ENCODE peak calls at places on chromosomes 6 and 20, in nine cellular contexts. R is ovary, U is upper lobe of right lung, K is H9, Q is right lobe of liver, S is IMR-90, O is neural progenitor cell, I is foreskin keratinocyte, P is fibroblast of lung. H is an unnamed sample. For H3K4me1, the result is how much of the 10 kb centered on the place peaks cover.

GRCh38 chr6:30397697-30398096 is 52.7 kb downstream of the RPP21 start:
- DNase-seq in R (no peak), U (no peak), K (peak), Q (no peak), S (no peak), O (peak), I (no peak), P (no peak), H (no peak)

GRCh38 chr20:37160683-37161082 is 18.4 kb upstream of the RPN2 start:
- DNase-seq in R (no peak), U (no peak), K (no peak), Q (no peak), S (no peak), O (no peak), I (no peak), P (no peak), H (no peak)

GRCh38 chr6:169454204-169454871 is 200.7 kb upstream of the THBS2 start:
- DNase-seq in R (no peak), U (no peak), K (no peak), Q (no peak), S (peak), O (no peak), I (peak), P (peak), H (no peak)

GRCh38 chr6:55963301-55963700 is 87.9 kb upstream of the BMP5 start:
- DNase-seq in R (no peak), U (no peak), K (no peak), Q (no peak), S (no peak), O (no peak), I (peak), P (peak), H (peak)

GRCh38 chr6:127198549-127198948 is 68.1 kb upstream of the RNF146 start:
- DNase-seq in R (no peak), U (no peak), K (no peak), Q (no peak), S (peak), O (no peak), I (no peak), P (peak), H (no peak)

GRCh38 chr6:90895299-90896164 is 308.7 kb upstream of the MAP3K7 start:
- DNase-seq in R (no peak), U (no peak), K (no peak), Q (no peak), S (no peak), O (no peak), I (peak), P (no peak), H (no peak)

GRCh38 chr6:69422474-69422873 is 374.3 kb downstream of the LMBRD1 start:
- DNase-seq in R (no peak), U (no peak), K (no peak), Q (no peak), S (no peak), O (peak), I (no peak), P (no peak), H (no peak)

GRCh38 chr20:18057106-18057993 is at the start of gene OVOL2:
- DNase-seq in R (no peak), U (peak), K (peak), Q (peak), S (no peak), O (peak), I (peak), P (no peak), H (peak)

GRCh38 chr6:89071036-89071435 is 9.5 kb upstream of the PNRC1 start:
- DNase-seq in R (no peak), U (no peak), K (no peak), Q (no peak), S (no peak), O (no peak), I (no peak), P (no peak), H (no peak)

GRCh38 chr6:131635384-131636340 is 1.4 kb upstream of the ENPP3 start:
- DNase-seq in R (no peak), U (no peak), K (no peak), Q (no peak), S (no peak), O (no peak), I (no peak), P (no peak), H (no peak)

GRCh38 chr20:52031206-52031573 is 160.4 kb downstream of the ZFP64 start:
- DNase-seq in R (no peak), U (no peak), K (no peak), Q (no peak), S (peak), O (no peak), I (no peak), P (peak), H (no peak)

GRCh38 chr6:53411451-53411850 is 62.7 kb upstream of the ELOVL5 start:
- DNase-seq in R (no peak), U (no peak), K (no peak), Q (no peak), S (peak), O (peak), I (no peak), P (no peak), H (peak)

GRCh38 chr6:166766769-166767168 is 139.7 kb upstream of the RPS6KA2 start:
- DNase-seq in R (no peak), U (no peak), K (peak), Q (no peak), S (no peak), O (no peak), I (no peak), P (no peak), H (no peak)

GRCh38 chr20:43189614-43190331 is at the start of gene PTPRT:
- DNase-seq in R (no peak), U (no peak), K (no peak), Q (no peak), S (no peak), O (peak), I (no peak), P (no peak), H (no peak)

GRCh38 chr6:167933847-167934246 is 63.6 kb upstream of the KIF25 start:
- DNase-seq in R (no peak), U (no peak), K (no peak), Q (no peak), S (no peak), O (peak), I (no peak), P (no peak), H (no peak)

GRCh38 chr6:107129370-107129925 is 14.1 kb upstream of the BEND3 start:
- DNase-seq in R (no peak), U (no peak), K (no peak), Q (no peak), S (no peak), O (no peak), I (no peak), P (no peak), H (no peak)

GRCh38 chr6:107128577-107128976 is 13.3 kb upstream of the BEND3 start:
- DNase-seq in R (no peak), U (no peak), K (no peak), Q (no peak), S (no peak), O (no peak), I (no peak), P (no peak), H (no peak)

GRCh38 chr6:107128175-107128574 is 12.9 kb upstream of the BEND3 start:
- DNase-seq in R (no peak), U (no peak), K (no peak), Q (no peak), S (peak), O (no peak), I (no peak), P (peak), H (no peak)

DNA sequence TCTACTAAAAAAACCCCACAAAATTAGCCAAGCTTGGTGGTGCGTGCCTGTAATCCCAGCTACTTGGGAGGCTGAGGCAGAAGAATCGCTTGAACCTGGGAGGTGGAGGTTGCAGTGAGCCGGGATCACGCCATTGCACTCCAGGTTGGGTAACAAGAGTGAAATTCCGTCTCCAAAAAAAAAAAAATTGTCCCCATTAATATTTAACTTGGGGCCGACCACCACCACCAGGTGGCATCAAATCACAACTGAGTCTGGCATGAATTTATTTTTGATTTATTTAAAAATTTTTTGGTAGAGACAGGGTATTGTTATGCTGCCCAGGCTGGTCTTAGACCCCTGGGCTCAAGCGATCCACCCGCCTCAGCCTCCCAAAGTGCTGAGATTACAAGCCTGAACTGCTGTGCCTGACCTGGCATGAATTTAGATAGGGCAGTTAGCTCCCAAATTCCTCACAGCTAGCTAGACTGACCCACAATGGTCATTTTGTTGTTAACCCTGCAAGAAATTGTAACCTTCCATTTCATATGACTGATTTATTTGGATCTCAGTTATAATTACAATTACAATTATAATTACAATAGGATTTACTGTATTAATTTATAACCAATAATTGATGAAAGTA is 17.1 kb upstream of the BEND3 start:
- DNase-seq in R (peak), U (no peak), K (no peak), Q (no peak), S (no peak), O (peak), I (no peak), P (peak), H (peak)
- TF ChIP-seq CTCF in R (peak), U (peak), K (peak), Q (peak), S (peak), O (peak), I (peak), P (peak), H (peak)

GRCh38 chr20:19775353-19776201 is 17.5 kb downstream of the RIN2 start:
- DNase-seq in R (no peak), U (no peak), K (no peak), Q (no peak), S (no peak), O (no peak), I (peak), P (no peak), H (peak)
- H3K4me1 ChIP-seq in R (under half), U (under half), K (under half), Q (under half), S (under half), O (under half), I (under half), P (under half), H (under half)

GRCh38 chr20:46683939-46684750 is 5.1 kb downstream of the TP53RK start:
- DNase-seq in R (peak), U (peak), K (peak), Q (no peak), S (peak), O (peak), I (peak), P (peak), H (no peak)

GRCh38 chr20:46689754-46690085 is 476 bp upstream of the TP53RK start:
- DNase-seq in R (no peak), U (no peak), K (no peak), Q (no peak), S (no peak), O (no peak), I (no peak), P (no peak), H (no peak)

GRCh38 chr20:46690219-46691111 is 1.2 kb upstream of the TP53RK start:
- DNase-seq in R (no peak), U (no peak), K (no peak), Q (no peak), S (peak), O (no peak), I (no peak), P (no peak), H (no peak)

GRCh38 chr20:46688151-46689081 is 828 bp downstream of the TP53RK start:
- DNase-seq in R (no peak), U (no peak), K (no peak), Q (no peak), S (peak), O (no peak), I (peak), P (peak), H (peak)

DNA sequence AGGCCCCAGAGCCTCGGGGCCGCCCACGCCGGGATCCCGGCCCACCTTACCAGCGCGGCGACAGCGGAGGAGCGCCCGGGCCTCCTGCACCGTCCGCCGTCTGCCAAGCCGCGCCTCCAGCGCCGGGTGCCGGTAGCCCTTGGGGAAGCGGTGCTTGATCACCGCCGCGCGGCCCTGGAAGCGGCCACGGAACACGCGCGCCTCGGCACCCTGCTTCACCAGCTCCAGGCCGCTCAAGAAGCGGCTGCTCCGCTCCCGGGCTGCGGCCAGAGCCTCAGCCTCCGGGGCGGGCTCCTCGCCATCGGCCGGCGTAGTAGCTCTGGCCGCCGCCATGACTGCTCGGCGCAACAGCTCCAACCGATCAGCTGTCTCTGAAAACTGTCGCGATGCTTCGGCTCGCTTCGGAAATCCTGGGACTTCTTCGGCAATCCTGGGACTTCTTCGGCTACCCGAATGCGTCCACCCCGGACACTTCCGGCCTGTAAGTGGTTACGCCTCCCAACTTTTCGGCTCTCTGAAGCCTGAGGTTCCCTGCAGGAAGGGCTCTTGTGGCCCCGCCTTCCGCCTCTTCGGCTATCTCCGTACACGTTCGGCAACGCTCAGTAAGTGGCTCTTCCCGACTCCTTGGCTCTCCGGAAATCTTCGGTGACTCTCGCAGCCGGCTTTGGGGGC is at the start of gene TP53RK:
- DNase-seq in R (peak), U (peak), K (peak), Q (peak), S (peak), O (peak), I (peak), P (peak), H (peak)
- TF ChIP-seq CTCF in R (peak), U (peak), K (peak), Q (no peak), S (peak), O (peak), I (peak), P (peak), H (no peak)

GRCh38 chr6:13661647-13662046 is 46.5 kb downstream of the NOL7 start:
- DNase-seq in R (no peak), U (no peak), K (no peak), Q (no peak), S (no peak), O (no peak), I (no peak), P (no peak), H (no peak)
- H3K4me1 ChIP-seq in R (under half), U (under half), K (under half), Q (under half), S (under half), O (under half), I (under half), P (under half), H (under half)

DNA sequence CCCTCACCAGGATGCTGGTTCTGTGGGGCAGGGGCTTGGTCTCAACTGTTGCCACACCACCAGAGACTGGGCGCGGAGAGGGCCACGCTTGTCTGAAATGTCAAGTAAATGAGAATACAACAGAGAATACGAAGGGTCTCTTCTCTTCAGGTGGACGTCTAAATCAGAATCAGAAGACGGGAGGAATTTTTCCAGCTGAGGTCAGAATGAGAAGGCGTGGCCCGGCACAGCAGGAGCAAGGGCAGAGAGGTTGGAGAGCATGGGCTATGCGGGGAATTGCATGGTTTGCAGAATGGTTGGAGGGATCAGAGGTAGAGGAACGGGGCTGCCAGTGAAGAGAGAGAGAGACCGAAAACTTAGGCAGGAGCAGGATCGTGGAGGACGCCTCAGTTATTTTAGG is 337.9 kb downstream of the QKI start:
- DNase-seq in R (no peak), U (no peak), K (no peak), Q (no peak), S (no peak), O (no peak), I (no peak), P (no peak), H (no peak)
- TF ChIP-seq CTCF in R (no peak), U (no peak), K (no peak), Q (no peak), S (no peak), O (no peak), I (no peak), P (no peak), H (no peak)

GRCh38 chr6:27205375-27206278 is 41.9 kb upstream of the PRSS16 start:
- DNase-seq in R (no peak), U (no peak), K (no peak), Q (no peak), S (peak), O (peak), I (peak), P (peak), H (no peak)

GRCh38 chr6:27208042-27208441 is 39.5 kb upstream of the PRSS16 start:
- DNase-seq in R (no peak), U (no peak), K (peak), Q (no peak), S (no peak), O (no peak), I (no peak), P (no peak), H (no peak)

GRCh38 chr6:27209167-27209566 is 38.3 kb upstream of the PRSS16 start:
- DNase-seq in R (no peak), U (no peak), K (no peak), Q (no peak), S (no peak), O (no peak), I (no peak), P (no peak), H (no peak)

GRCh38 chr6:27209659-27210269 is 37.7 kb upstream of the PRSS16 start:
- DNase-seq in R (no peak), U (no peak), K (no peak), Q (no peak), S (peak), O (no peak), I (no peak), P (no peak), H (no peak)

DNA sequence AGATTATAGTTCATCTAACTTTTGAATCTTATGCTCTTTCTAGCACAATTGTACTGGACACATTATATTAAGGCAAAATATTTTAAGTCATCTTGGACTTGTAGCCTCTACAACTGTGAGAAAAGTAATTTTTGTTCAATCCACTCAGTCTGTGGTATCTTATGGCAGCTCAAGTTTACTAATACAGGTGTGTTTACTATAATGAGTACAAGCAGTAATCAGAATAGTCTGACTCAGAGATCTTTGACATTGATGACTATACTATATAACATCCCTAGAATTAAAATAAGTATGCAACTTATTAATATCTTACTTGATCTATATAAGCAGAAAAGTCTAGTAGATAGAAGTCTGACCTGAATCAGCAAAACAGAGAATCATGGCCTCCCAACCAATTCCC is 40.7 kb upstream of the PRSS16 start:
- DNase-seq in R (no peak), U (no peak), K (no peak), Q (no peak), S (no peak), O (no peak), I (no peak), P (no peak), H (no peak)
- H3K4me1 ChIP-seq in R (under half), U (under half), K (under half), Q (under half), S (under half), O (under half), I (under half), P (under half), H (under half)

GRCh38 chr20:36043447-36043846 is 75.1 kb downstream of the CNBD2 start:
- DNase-seq in R (no peak), U (no peak), K (no peak), Q (no peak), S (no peak), O (no peak), I (no peak), P (no peak), H (peak)

GRCh38 chr20:36050436-36051317 is 82.3 kb downstream of the CNBD2 start:
- DNase-seq in R (peak), U (peak), K (peak), Q (peak), S (peak), O (peak), I (peak), P (peak), H (peak)

GRCh38 chr20:36043892-36044515 is 75.6 kb downstream of the CNBD2 start:
- DNase-seq in R (no peak), U (no peak), K (no peak), Q (no peak), S (no peak), O (no peak), I (no peak), P (no peak), H (no peak)

GRCh38 chr20:36040571-36040970 is 72.2 kb downstream of the CNBD2 start:
- DNase-seq in R (no peak), U (no peak), K (no peak), Q (no peak), S (no peak), O (no peak), I (no peak), P (no peak), H (no peak)

DNA sequence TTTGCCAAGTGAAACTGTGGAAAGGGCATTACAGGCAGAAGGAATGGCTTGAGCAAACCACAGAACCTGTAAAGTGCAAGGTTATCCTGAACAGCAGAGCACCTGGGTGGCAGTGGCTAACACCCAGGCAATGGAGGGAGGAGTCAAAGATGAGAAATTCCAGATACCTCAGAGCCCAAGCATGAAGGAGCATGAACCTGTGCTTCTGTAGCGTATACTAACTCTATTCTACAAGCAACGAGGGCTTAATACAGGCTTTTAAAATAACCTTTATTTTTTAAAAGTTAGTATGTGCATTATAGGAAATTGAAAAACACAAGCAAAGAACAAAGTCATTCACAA is 77.0 kb downstream of the CNBD2 start:
- DNase-seq in R (no peak), U (no peak), K (no peak), Q (no peak), S (no peak), O (no peak), I (peak), P (no peak), H (no peak)
- TF ChIP-seq CTCF in R (no peak), U (no peak), K (no peak), Q (no peak), S (no peak), O (no peak), I (no peak), P (no peak), H (no peak)

DNA sequence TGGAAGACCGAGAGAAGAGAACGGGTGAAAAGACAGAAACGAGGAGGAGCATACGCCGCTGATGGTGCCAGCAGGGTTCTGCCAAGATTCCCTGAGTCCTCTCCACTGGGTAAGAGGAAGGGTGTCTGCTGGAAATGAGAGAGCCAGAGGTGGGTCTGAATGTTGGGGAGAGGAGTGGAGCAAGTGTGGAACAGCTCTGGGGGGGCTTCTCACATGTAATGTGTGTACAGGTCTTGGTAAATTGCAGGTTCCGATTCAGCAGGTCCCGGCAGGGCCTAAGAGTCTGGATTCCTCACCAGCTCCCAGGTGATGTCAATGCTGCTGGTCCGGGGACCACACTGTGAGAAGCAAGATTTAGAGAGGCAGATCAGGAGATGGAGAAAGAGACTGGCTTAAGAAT is 1.5 kb upstream of the EBF4 start:
- DNase-seq in R (no peak), U (no peak), K (no peak), Q (no peak), S (no peak), O (no peak), I (no peak), P (no peak), H (no peak)
- H3K4me1 ChIP-seq in R (under half), U (under half), K (under half), Q (under half), S (under half), O (under half), I (under half), P (under half), H (under half)

GRCh38 chr6:111873178-111874029 is at the start of gene FYN:
- DNase-seq in R (peak), U (peak), K (peak), Q (peak), S (peak), O (peak), I (peak), P (peak), H (peak)
- TF ChIP-seq CTCF in R (peak), U (peak), K (peak), Q (peak), S (peak), O (peak), I (peak), P (peak), H (no peak)